ENCODE peak calls at places on chromosomes 1 and 21, in six cellular contexts. P is fibroblast of mammary gland; H is T-helper 1 cell; W is HT1080; Q is retinal pigment epithelial cell; T is naive thymus-derived CD4-positive, alpha-beta T cell. E is an unnamed sample.

GRCh38 chr1:228343211-228343661 is 63.4 kb downstream of the TRIM11 start:
- DNase-seq in T (no peak), Q (no peak), W (no peak), H (peak; percentile 8), P (no peak), E (peak; percentile 35)

GRCh38 chr1:235468970-235469369 is 35.3 kb downstream of the B3GALNT2 start:
- DNase-seq in Q (peak; percentile 70), W (peak; percentile 84), P (peak; percentile 17), T (no peak), H (no peak), E (no peak)

GRCh38 chr1:160366731-160367515 is at the start of gene NHLH1:
- DNase-seq in W (no peak), Q (no peak), H (no peak), P (no peak), T (no peak), E (no peak)

GRCh38 chr21:26843912-26844257 is 1.3 kb downstream of the ADAMTS1 start:
- DNase-seq in T (no peak), Q (no peak), H (no peak), W (no peak), P (peak; percentile 67), E (no peak)

GRCh38 chr21:42198949-42199348 is 20.0 kb upstream of the ABCG1 start:
- DNase-seq in W (no peak), P (no peak), H (no peak), T (peak; percentile 14), Q (peak; percentile 40), E (no peak)

GRCh38 chr1:151476083-151476482 is 16.8 kb upstream of the POGZ start:
- DNase-seq in P (no peak), Q (peak; percentile 74), T (no peak), H (no peak), W (peak; percentile 11), E (no peak)

GRCh38 chr21:43697758-43698643 is 20.9 kb upstream of the PDXK start:
- DNase-seq in H (no peak), W (no peak), T (no peak), P (peak; percentile 51), Q (no peak), E (no peak)

GRCh38 chr1:36591278-36591677 is 108.6 kb upstream of the CSF3R start:
- DNase-seq in H (no peak), W (no peak), T (no peak), Q (no peak), P (no peak), E (no peak)

GRCh38 chr1:93906480-93906879 is 2.8 kb downstream of the GCLM start:
- DNase-seq in Q (no peak), P (no peak), T (no peak), W (no peak), H (no peak), E (no peak)

GRCh38 chr1:70887936-70888335 is 159.7 kb downstream of the PTGER3 start:
- DNase-seq in W (no peak), H (no peak), T (no peak), P (peak; percentile 5), Q (peak; percentile 6), E (no peak)

GRCh38 chr1:203075249-203076030 is 10.4 kb downstream of the MYOG start:
- DNase-seq in H (no peak), P (no peak), Q (no peak), T (no peak), W (no peak), E (no peak)

GRCh38 chr1:206030714-206031113 is 7.0 kb upstream of the CTSE start:
- DNase-seq in W (peak; percentile 64), P (peak; percentile 66), Q (peak; percentile 24), H (peak; percentile 30), T (peak; percentile 55), E (no peak)

GRCh38 chr1:233357595-233358446 is 30.3 kb downstream of the MAP3K21 start:
- DNase-seq in H (no peak), Q (no peak), W (peak; percentile 49), P (no peak), T (no peak), E (no peak)

GRCh38 chr1:228445867-228446584 is 29.4 kb upstream of the TRIM17 start:
- DNase-seq in T (peak; percentile 20), H (no peak), W (no peak), P (peak; percentile 74), Q (peak; percentile 34), E (no peak)

GRCh38 chr1:44616991-44617702 is 57.1 kb downstream of the TMEM53 start:
- DNase-seq in T (no peak), W (peak; percentile 28), Q (no peak), P (peak; percentile 69), H (no peak), E (peak; percentile 69)

GRCh38 chr21:27192286-27192685 is 225.4 kb upstream of the ADAMTS5 start:
- DNase-seq in T (no peak), Q (no peak), P (peak; percentile 45), W (no peak), H (no peak), E (no peak)

GRCh38 chr1:110161822-110162221 is 11.5 kb downstream of the SLC6A17 start:
- DNase-seq in W (no peak), Q (no peak), P (no peak), H (no peak), T (no peak), E (no peak)

GRCh38 chr1:207070811-207071210 is 17.7 kb downstream of the PFKFB2 start:
- DNase-seq in H (no peak), T (no peak), Q (no peak), W (no peak), P (no peak), E (no peak)

GRCh38 chr21:45854702-45855247 is 126.8 kb upstream of the COL6A1 start:
- DNase-seq in W (no peak), H (no peak), T (no peak), Q (no peak), P (no peak), E (no peak)

GRCh38 chr1:235651170-235651806 is 1.7 kb upstream of the GNG4 start:
- DNase-seq in W (no peak), Q (no peak), H (no peak), T (no peak), P (no peak), E (no peak)

GRCh38 chr1:45230537-45230936 is 24.1 kb upstream of the ZSWIM5 start:
- DNase-seq in H (no peak), W (no peak), Q (no peak), T (peak; percentile 11), P (no peak), E (no peak)

GRCh38 chr1:153001382-153001781 is at the start of gene SPRR3:
- DNase-seq in W (no peak), T (no peak), P (no peak), Q (no peak), H (no peak), E (no peak)

GRCh38 chr1:12063141-12064072 is at the start of gene TNFRSF8:
- DNase-seq in W (peak; percentile 63), Q (no peak), P (peak; percentile 46), T (no peak), H (no peak), E (peak; percentile 65)

GRCh38 chr1:229480500-229480899 is 27.6 kb downstream of the NUP133 start:
- DNase-seq in H (no peak), Q (no peak), T (no peak), P (no peak), W (no peak), E (no peak)

GRCh38 chr1:84847253-84848247 is 45.5 kb downstream of the LPAR3 start:
- DNase-seq in T (no peak), P (peak; percentile 98), W (peak; percentile 99), Q (peak; percentile 98), H (no peak), E (no peak)

GRCh38 chr1:15724949-15725880 is 10.8 kb upstream of the SLC25A34 start:
- DNase-seq in H (no peak), T (no peak), Q (no peak), W (no peak), P (no peak), E (no peak)

GRCh38 chr1:201539561-201540404 is 856 bp downstream of the NAV1 start:
- DNase-seq in P (peak; percentile 76), H (no peak), T (no peak), W (peak; percentile 85), Q (no peak), E (no peak)

GRCh38 chr1:169160845-169161511 is 54.5 kb downstream of the ATP1B1 start:
- DNase-seq in H (no peak), Q (no peak), P (peak; percentile 72), W (peak; percentile 17), T (no peak), E (no peak)

GRCh38 chr21:34282223-34282622 is 81.6 kb upstream of the KCNE2 start:
- DNase-seq in T (no peak), H (no peak), W (peak; percentile 75), Q (no peak), P (peak; percentile 21), E (no peak)

GRCh38 chr21:36704958-36705678 is 6.2 kb downstream of the SIM2 start:
- DNase-seq in T (no peak), W (no peak), P (no peak), H (no peak), Q (no peak), E (peak; percentile 73)

GRCh38 chr1:80075351-80075750 is 1068.8 kb upstream of the ADGRL4 start:
- DNase-seq in Q (no peak), H (no peak), W (no peak), P (no peak), T (no peak), E (no peak)

GRCh38 chr1:180632326-180633088 is 685 bp downstream of the XPR1 start:
- DNase-seq in H (peak; percentile 39), Q (no peak), P (no peak), T (no peak), W (peak; percentile 19), E (peak; percentile 86)

GRCh38 chr1:231390071-231390470 is 32.0 kb downstream of the EGLN1 start:
- DNase-seq in H (no peak), P (peak; percentile 70), W (no peak), Q (no peak), T (no peak), E (no peak)

GRCh38 chr1:179325836-179326235 is 32.2 kb downstream of the SOAT1 start:
- DNase-seq in H (no peak), T (no peak), Q (no peak), P (no peak), W (no peak), E (no peak)

GRCh38 chr1:40662864-40663263 is 2.6 kb downstream of the RIMS3 start:
- DNase-seq in Q (no peak), W (peak; percentile 75), T (no peak), H (no peak), P (no peak), E (no peak)

GRCh38 chr1:234928642-234929041 is 200.0 kb downstream of the TOMM20 start:
- DNase-seq in Q (no peak), P (no peak), H (no peak), T (no peak), W (no peak), E (no peak)

GRCh38 chr21:44872568-44873355 is 728 bp downstream of the PTTG1IP start:
- DNase-seq in W (peak; percentile 43), Q (no peak), T (no peak), H (no peak), P (peak; percentile 23), E (peak; percentile 71)

GRCh38 chr1:15345711-15346355 is 63.9 kb upstream of the EFHD2 start:
- DNase-seq in T (no peak), W (no peak), Q (no peak), H (peak; percentile 42), P (no peak), E (no peak)

GRCh38 chr21:29075706-29076447 is 2.4 kb upstream of the CCT8 start:
- DNase-seq in W (peak; percentile 82), Q (no peak), P (peak; percentile 50), T (no peak), H (no peak), E (no peak)